ENCODE peak calls at places on chromosomes 2 and 18, in four cellular contexts. G, Q, Y and T are unnamed samples.

GRCh38 chr2:160228141-160228963 is 28.3 kb upstream of the ITGB6 start:
- DNase-seq in Q (peak), Y (no peak), G (no peak), T (peak)

GRCh38 chr18:79679552-79680099 is at the start of gene CTDP1:
- DNase-seq in Y (peak), G (peak), Q (peak), T (peak)

GRCh38 chr2:179331066-179331465 is 66.4 kb upstream of the SESTD1 start:
- DNase-seq in Y (no peak), G (no peak), Q (no peak), T (no peak)

GRCh38 chr18:3283908-3284307 is 22.0 kb downstream of the MYL12B start:
- DNase-seq in Y (no peak), G (peak), Q (no peak), T (no peak)

GRCh38 chr2:168156661-168157060 is 90.7 kb downstream of the STK39 start:
- DNase-seq in Q (peak), G (no peak), Y (no peak), T (no peak)

GRCh38 chr2:118747637-118748036 is 99.8 kb downstream of the EN1 start:
- DNase-seq in Y (no peak), G (no peak), Q (no peak), T (no peak)

GRCh38 chr2:225999692-226000091 is 600.2 kb downstream of the NYAP2 start:
- DNase-seq in Y (no peak), Q (no peak), G (no peak), T (no peak)

GRCh38 chr2:30225131-30225762 is 6.1 kb upstream of the LBH start:
- DNase-seq in Y (no peak), Q (peak), G (no peak), T (no peak)

GRCh38 chr2:84461310-84461709 is 2.2 kb upstream of the SUCLG1 start:
- DNase-seq in G (no peak), Y (peak), Q (no peak), T (no peak)

GRCh38 chr2:47046271-47046670 is 108.8 kb downstream of the STPG4 start:
- DNase-seq in G (no peak), Q (no peak), Y (no peak), T (no peak)

DNA sequence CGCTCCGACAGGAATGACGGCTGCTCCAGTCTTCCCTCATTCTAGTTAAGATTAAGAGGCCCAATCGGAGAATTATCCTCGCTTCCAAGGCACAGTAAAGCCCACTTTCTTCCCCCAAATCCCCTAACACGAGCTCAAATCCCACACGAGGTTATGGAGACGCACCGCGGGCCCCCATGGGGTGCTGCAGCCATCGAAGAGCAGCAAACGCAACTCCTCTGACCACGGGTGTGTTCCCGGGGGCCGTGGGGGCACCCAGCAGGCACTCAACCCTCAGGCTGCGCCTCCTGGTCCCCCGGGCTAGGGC is 446 bp downstream of the COPS9 start:
- DNase-seq in Y (no peak), Q (no peak), G (no peak), T (no peak)
- TF ChIP-seq MAZ in Y (no peak), Q (no peak), G (no peak), T (no peak)

DNA sequence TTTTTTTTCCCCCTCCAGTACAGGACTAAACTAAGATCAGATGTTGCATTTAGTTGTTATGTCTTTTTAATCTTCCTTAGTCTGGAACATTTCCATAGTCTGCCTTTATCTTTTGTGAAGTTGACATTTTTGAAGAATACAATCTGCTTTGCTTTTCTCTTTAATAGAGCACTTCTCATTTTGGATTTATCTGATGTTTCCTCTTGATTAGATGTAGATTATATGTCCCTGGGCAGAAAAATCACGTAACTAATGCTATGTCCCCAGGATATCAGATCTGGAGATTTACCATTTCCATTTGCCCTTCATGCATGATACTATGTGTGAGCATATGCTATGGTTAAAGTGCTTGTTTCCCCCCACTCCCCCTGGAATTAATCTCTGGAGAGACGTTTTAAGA is 6.2 kb downstream of the ZNF638 start:
- DNase-seq in Y (no peak), G (no peak), Q (no peak), T (no peak)
- TF ChIP-seq MAZ in Y (no peak), G (no peak), Q (no peak), T (no peak)

DNA sequence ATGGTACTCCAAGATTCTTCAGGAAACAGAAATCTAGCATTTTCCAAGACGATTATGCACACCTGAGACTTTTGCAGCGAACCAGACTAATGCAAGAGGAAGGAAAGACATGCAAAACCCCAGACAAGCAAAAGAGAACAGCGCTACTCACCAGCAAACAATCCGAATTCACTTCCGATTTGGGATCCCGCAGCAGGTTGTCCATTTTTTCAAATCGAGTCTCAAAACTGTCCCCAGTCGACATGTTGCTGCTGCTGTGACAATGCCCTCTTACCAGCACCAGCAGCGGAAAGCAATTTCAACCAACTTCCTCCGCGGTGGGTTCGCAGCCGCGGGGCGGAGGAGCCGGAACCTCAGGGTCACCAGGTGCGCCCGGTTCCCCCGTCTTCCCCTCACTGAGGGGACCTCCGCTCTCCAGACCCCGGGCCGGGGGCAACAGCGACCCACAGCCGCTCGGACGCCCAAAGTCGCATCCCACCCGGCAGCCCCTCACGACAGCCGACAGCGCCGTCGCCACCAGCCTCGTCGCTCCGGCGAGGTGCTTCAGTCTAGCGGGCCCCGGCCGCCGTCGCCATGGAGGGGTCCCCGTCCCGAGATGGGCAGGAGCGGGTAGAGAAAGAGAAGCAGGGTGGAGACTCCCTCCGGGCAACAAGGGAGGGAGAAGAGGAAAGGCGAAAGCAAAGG is 804 bp downstream of the ROCK1 start:
- DNase-seq in Q (peak), Y (no peak), G (peak), T (peak)
- TF ChIP-seq MAZ in Q (no peak), Y (no peak), G (no peak), T (no peak)

DNA sequence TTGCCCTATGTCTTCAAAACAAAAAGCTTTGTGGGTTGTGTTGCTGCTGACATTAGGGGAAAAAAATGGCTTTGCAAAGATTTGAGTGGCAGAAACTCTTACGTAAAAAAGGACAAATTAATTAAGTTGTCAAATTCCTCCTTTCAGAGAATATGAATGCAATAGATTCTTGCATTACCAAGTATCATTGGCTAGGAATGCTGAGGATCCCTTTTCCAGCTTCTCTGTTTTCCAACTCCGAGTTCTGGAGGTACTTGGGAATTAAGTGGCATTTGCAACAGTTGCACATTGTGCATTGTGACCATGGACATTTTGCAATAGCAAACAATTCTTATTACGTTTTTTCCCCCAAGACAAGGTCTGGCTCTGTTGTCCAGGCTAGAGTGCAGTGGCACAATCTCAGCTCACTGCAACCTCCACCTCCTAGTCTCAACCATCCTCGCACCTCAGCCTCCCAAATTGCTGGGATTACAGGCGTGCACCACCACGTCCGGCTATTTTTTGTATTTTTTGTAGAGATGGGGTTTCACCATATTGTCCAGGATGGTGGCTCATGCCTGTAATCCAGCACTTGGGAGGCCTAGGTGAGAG is 29.9 kb upstream of the PPP1CB start:
- DNase-seq in G (no peak), Q (no peak), Y (no peak), T (no peak)
- TF ChIP-seq MAZ in G (no peak), Q (no peak), Y (no peak), T (no peak)

GRCh38 chr18:56162871-56163270 is 475.5 kb downstream of the TXNL1 start:
- DNase-seq in G (no peak), Y (no peak), Q (no peak), T (no peak)

GRCh38 chr18:56161604-56162003 is 476.8 kb downstream of the TXNL1 start:
- DNase-seq in Q (no peak), G (no peak), Y (no peak), T (no peak)

GRCh38 chr18:56162316-56162715 is 476.1 kb downstream of the TXNL1 start:
- DNase-seq in Q (peak), G (no peak), Y (no peak), T (no peak)

GRCh38 chr18:56158676-56159075 is 479.7 kb downstream of the TXNL1 start:
- DNase-seq in Q (peak), G (no peak), Y (no peak), T (no peak)
- TF ChIP-seq MAZ in Q (no peak), G (no peak), Y (no peak), T (no peak)

GRCh38 chr2:173468394-173468793 is 113.7 kb downstream of the CDCA7 start:
- DNase-seq in Q (no peak), Y (no peak), G (no peak), T (no peak)

GRCh38 chr2:173467751-173468150 is 113.1 kb downstream of the CDCA7 start:
- DNase-seq in G (no peak), Q (no peak), Y (no peak), T (no peak)

GRCh38 chr2:173459363-173459762 is 104.7 kb downstream of the CDCA7 start:
- DNase-seq in Y (no peak), G (no peak), Q (no peak), T (no peak)

GRCh38 chr2:173457366-173457765 is 102.7 kb downstream of the CDCA7 start:
- DNase-seq in Q (no peak), G (no peak), Y (no peak), T (no peak)

GRCh38 chr2:173462908-173463840 is 108.5 kb downstream of the CDCA7 start:
- DNase-seq in Y (peak), G (no peak), Q (no peak), T (no peak)
- TF ChIP-seq MAZ in Y (no peak), G (no peak), Q (no peak), T (no peak)

DNA sequence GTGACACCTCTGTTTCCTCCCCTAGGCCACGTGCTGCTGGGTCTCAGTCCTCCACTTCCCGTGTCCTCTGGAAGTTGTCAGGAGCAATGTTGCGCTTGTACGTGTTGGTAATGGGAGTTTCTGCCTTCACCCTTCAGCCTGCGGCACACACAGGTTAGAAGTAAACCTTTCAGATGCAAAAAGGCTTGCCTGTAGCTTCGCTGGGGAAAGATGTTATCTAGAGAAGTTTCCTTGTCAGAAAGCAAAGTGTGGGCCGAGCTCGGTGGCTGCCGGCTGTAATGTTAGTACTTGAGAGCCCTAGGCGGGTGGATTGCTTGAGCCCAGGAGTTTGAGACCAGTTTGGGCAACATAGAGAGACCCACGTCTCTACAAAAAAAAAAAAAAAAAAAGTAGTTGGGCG is 16.7 kb downstream of the IL1R2 start:
- DNase-seq in Q (no peak), Y (no peak), G (no peak), T (no peak)
- TF ChIP-seq MAZ in Q (no peak), Y (no peak), G (no peak), T (no peak)